ENCODE peak calls at places on chromosome X, in four cellular contexts. C is endodermal cell, M is neural progenitor cell, U is Karpas-422. A is an unnamed sample.

GRCh38 chrX:132488819-132489255 is at the start of gene MBNL3:
- DNase-seq in C (peak; percentile 83), M (peak; percentile 73), U (peak; percentile 88), A (peak; percentile 55)

GRCh38 chrX:45571453-45571852 is 370.8 kb upstream of the DIPK2B start:
- DNase-seq in M (peak; percentile 28), C (no peak), U (no peak), A (no peak)

GRCh38 chrX:38768079-38768478 is 33.2 kb upstream of the MID1IP1 start:
- DNase-seq in C (no peak), M (no peak), U (peak; percentile 49), A (peak; percentile 6)

GRCh38 chrX:138921031-138921430 is 209.5 kb upstream of the FGF13 start:
- DNase-seq in C (no peak), M (no peak), U (no peak), A (no peak)

GRCh38 chrX:15043538-15043937 is 170.3 kb downstream of the MOSPD2 start:
- DNase-seq in U (no peak), M (no peak), C (no peak), A (no peak)

GRCh38 chrX:39752820-39753219 is 344.9 kb downstream of the BCOR start:
- DNase-seq in M (no peak), C (no peak), U (no peak), A (no peak)

GRCh38 chrX:55057691-55058249 is 17.1 kb upstream of the PAGE2B start:
- DNase-seq in U (peak; percentile 75), C (peak; percentile 51), M (peak; percentile 26), A (peak; percentile 9)

GRCh38 chrX:31258163-31258562 is 186.3 kb upstream of the FTHL17 start:
- DNase-seq in C (no peak), M (no peak), U (no peak), A (peak; percentile 43)

GRCh38 chrX:40340116-40340515 is 240.7 kb upstream of the ATP6AP2 start:
- DNase-seq in U (no peak), M (no peak), C (no peak), A (no peak)

GRCh38 chrX:3715921-3716320 is 2.5 kb upstream of the PRKX start:
- DNase-seq in C (no peak), M (no peak), U (no peak), A (no peak)

GRCh38 chrX:77899081-77899828 is at the start of gene COX7B:
- DNase-seq in U (peak; percentile 97), C (peak; percentile 81), M (peak; percentile 96), A (peak; percentile 91)

GRCh38 chrX:47218280-47218919 is at the start of gene CDK16:
- DNase-seq in U (peak; percentile 93), M (peak; percentile 89), C (peak; percentile 93), A (peak; percentile 84)

GRCh38 chrX:45669715-45670360 is 469.2 kb upstream of the DIPK2B start:
- DNase-seq in U (no peak), M (no peak), C (no peak), A (no peak)

GRCh38 chrX:16754019-16754418 is 32.2 kb upstream of the TXLNG start:
- DNase-seq in C (peak; percentile 57), M (peak; percentile 49), U (no peak), A (no peak)

DNA sequence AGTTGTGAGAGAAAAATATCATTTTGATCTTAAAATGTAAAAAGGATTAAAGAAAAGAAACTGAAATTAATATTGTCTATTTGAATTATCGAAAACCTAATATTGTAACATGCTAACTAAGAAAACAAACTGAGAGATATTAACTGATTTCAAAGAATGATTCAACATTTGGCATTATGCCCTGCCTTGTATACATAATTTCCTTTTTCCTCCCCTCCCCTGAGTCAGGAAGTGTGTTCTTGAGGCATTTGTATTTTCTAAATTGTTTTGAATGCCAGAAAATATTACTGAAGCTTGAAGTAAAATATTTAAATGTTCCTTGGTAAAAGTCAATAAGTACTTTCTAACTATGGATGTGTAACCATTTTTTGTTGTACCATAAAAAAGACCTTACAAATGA is 49.4 kb downstream of the RPS6KA3 start:
- DNase-seq in M (no peak), U (no peak), C (no peak), A (peak; percentile 51)
- H3K4me1 ChIP-seq in M (peaks cover 17% of the 10 kb centered on the region), U (no peaks in the 10 kb centered on the region), C (peaks cover 5% of the 10 kb centered on the region), A (peaks cover 4% of the 10 kb centered on the region)

GRCh38 chrX:107450823-107451509 is 1.5 kb downstream of the FRMPD3 start:
- DNase-seq in M (peak; percentile 82), C (peak; percentile 94), U (peak; percentile 87), A (no peak)
- H3K9ac ChIP-seq in M (no peak overlapping the region), C (no peak overlapping the region), U (peak overlapping the region; percentile 82), A (no peak overlapping the region)

GRCh38 chrX:44060221-44060620 is 87.0 kb upstream of the NDP start:
- DNase-seq in C (no peak), U (no peak), M (no peak), A (no peak)

GRCh38 chrX:44058339-44058738 is 85.1 kb upstream of the NDP start:
- DNase-seq in C (no peak), U (no peak), M (no peak), A (no peak)

GRCh38 chrX:44054863-44055601 is 81.8 kb upstream of the NDP start:
- DNase-seq in U (no peak), C (no peak), M (no peak), A (no peak)

GRCh38 chrX:44055638-44056037 is 82.4 kb upstream of the NDP start:
- DNase-seq in U (no peak), M (no peak), C (no peak), A (no peak)
- H3K4me1 ChIP-seq in U (no peaks in the 10 kb centered on the region), M (no peaks in the 10 kb centered on the region), C (no peaks in the 10 kb centered on the region), A (no peaks in the 10 kb centered on the region)

GRCh38 chrX:100652266-100652665 is 8.3 kb downstream of the SRPX2 start:
- DNase-seq in U (no peak), C (no peak), M (no peak), A (no peak)

GRCh38 chrX:100648601-100649417 is 4.8 kb downstream of the SRPX2 start:
- DNase-seq in U (no peak), C (peak; percentile 55), M (peak; percentile 45), A (no peak)

GRCh38 chrX:100647739-100648138 is 3.7 kb downstream of the SRPX2 start:
- DNase-seq in C (no peak), M (no peak), U (no peak), A (no peak)

GRCh38 chrX:100649550-100650356 is 5.8 kb downstream of the SRPX2 start:
- DNase-seq in C (peak; percentile 58), U (no peak), M (peak; percentile 51), A (peak; percentile 63)

GRCh38 chrX:100650841-100651240 is 6.8 kb downstream of the SRPX2 start:
- DNase-seq in M (no peak), U (no peak), C (no peak), A (no peak)
- H3K9ac ChIP-seq in M (no peak overlapping the region), U (no peak overlapping the region), C (no peak overlapping the region), A (no peak overlapping the region)